ENCODE peak calls at places on chromosome 5, in nine cellular contexts. D is GM12892, Q is H1, V is endothelial cell of umbilical vein, F is spleen, J is HL-60, N is prostate gland, Y is breast epithelium, X is HCT116. U is an unnamed sample.

GRCh38 chr5:82164957-82165698 is 113.0 kb downstream of the RPS23 start:
- DNase-seq in D (no peak), F (no peak), V (no peak), Q (no peak), Y (no peak), N (peak; percentile 24), J (no peak), X (no peak), U (no peak)

GRCh38 chr5:177336112-177336511 is 15.4 kb downstream of the LMAN2 start:
- DNase-seq in Y (no peak), J (no peak), N (no peak), V (peak; percentile 31), D (no peak), F (peak; percentile 78), Q (no peak), X (peak; percentile 24), U (no peak)

GRCh38 chr5:103918668-103919367 is 356.2 kb upstream of the NUDT12 start:
- DNase-seq in Y (no peak), F (no peak), J (no peak), N (no peak), V (no peak), Q (no peak), D (no peak), X (no peak), U (no peak)

GRCh38 chr5:38541174-38541724 is 15.2 kb downstream of the LIFR start:
- DNase-seq in Q (no peak), J (no peak), F (no peak), Y (no peak), N (no peak), D (no peak), V (no peak), X (no peak), U (no peak)

GRCh38 chr5:65102826-65103673 is 334.3 kb downstream of the CWC27 start:
- DNase-seq in N (peak; percentile 49), V (peak; percentile 74), Q (no peak), Y (peak; percentile 54), J (no peak), X (no peak), D (peak; percentile 52), F (peak; percentile 88), U (peak; percentile 50)

GRCh38 chr5:80655231-80655784 is 525 bp upstream of the DHFR start:
- DNase-seq in J (no peak), D (no peak), N (no peak), V (no peak), X (no peak), Y (no peak), Q (no peak), F (no peak), U (no peak)

GRCh38 chr5:146039420-146039819 is 66.0 kb downstream of the PLAC8L1 start:
- DNase-seq in J (peak; percentile 85), X (no peak), D (no peak), N (no peak), F (no peak), Q (no peak), Y (no peak), V (no peak), U (no peak)

GRCh38 chr5:2579126-2579525 is 172.4 kb downstream of the IRX2 start:
- DNase-seq in Q (no peak), V (no peak), N (no peak), Y (no peak), F (no peak), X (no peak), D (no peak), J (no peak), U (no peak)

GRCh38 chr5:15003511-15003920 is 131.9 kb upstream of the ANKH start:
- DNase-seq in N (peak; percentile 74), V (peak; percentile 82), Q (no peak), X (peak; percentile 46), Y (peak; percentile 51), J (peak; percentile 1), D (peak; percentile 22), F (no peak), U (peak; percentile 42)

GRCh38 chr5:73312146-73312871 is 136.3 kb downstream of the FOXD1 start:
- DNase-seq in J (no peak), Y (no peak), X (no peak), N (no peak), F (no peak), V (no peak), D (no peak), Q (no peak), U (no peak)

GRCh38 chr5:180172447-180173197 is 36.4 kb downstream of the RASGEF1C start:
- DNase-seq in F (peak; percentile 67), N (no peak), D (no peak), Q (no peak), Y (no peak), X (no peak), V (no peak), J (no peak), U (no peak)

GRCh38 chr5:127941646-127942045 is 141.9 kb upstream of the SLC12A2 start:
- DNase-seq in X (no peak), D (no peak), Q (no peak), J (no peak), N (peak; percentile 17), F (no peak), Y (no peak), V (no peak), U (no peak)

GRCh38 chr5:30908356-30908755 is 285.1 kb upstream of the CDH6 start:
- DNase-seq in Q (no peak), N (no peak), F (no peak), J (no peak), Y (no peak), D (no peak), X (no peak), V (no peak), U (no peak)

GRCh38 chr5:33761139-33761538 is 130.7 kb downstream of the ADAMTS12 start:
- DNase-seq in Y (no peak), X (no peak), N (no peak), Q (no peak), V (no peak), F (no peak), J (no peak), D (no peak), U (no peak)

GRCh38 chr5:96087939-96088338 is 126.3 kb upstream of the ELL2 start:
- DNase-seq in N (no peak), Y (no peak), X (no peak), Q (no peak), J (no peak), F (no peak), V (no peak), D (no peak), U (no peak)

GRCh38 chr5:36066540-36067210 is at the start of gene UGT3A2:
- DNase-seq in J (no peak), F (no peak), X (no peak), Y (no peak), N (no peak), V (no peak), Q (peak; percentile 86), D (no peak), U (no peak)

GRCh38 chr5:52725065-52725746 is 62.5 kb upstream of the ITGA1 start:
- DNase-seq in Y (no peak), J (peak; percentile 14), N (peak; percentile 6), F (no peak), V (no peak), D (no peak), Q (no peak), X (no peak), U (no peak)

GRCh38 chr5:108222011-108222410 is 159.9 kb downstream of the FBXL17 start:
- DNase-seq in N (no peak), J (no peak), V (no peak), Q (no peak), F (no peak), D (no peak), X (no peak), Y (no peak), U (no peak)

GRCh38 chr5:129652353-129653138 is 95.3 kb upstream of the MINAR2 start:
- DNase-seq in N (no peak), D (no peak), Y (no peak), Q (no peak), V (no peak), J (no peak), X (no peak), F (no peak), U (no peak)

GRCh38 chr5:56432326-56432725 is 199.2 kb upstream of the ANKRD55 start:
- DNase-seq in J (no peak), V (no peak), X (no peak), Y (no peak), Q (no peak), D (no peak), F (no peak), N (no peak), U (no peak)

DNA sequence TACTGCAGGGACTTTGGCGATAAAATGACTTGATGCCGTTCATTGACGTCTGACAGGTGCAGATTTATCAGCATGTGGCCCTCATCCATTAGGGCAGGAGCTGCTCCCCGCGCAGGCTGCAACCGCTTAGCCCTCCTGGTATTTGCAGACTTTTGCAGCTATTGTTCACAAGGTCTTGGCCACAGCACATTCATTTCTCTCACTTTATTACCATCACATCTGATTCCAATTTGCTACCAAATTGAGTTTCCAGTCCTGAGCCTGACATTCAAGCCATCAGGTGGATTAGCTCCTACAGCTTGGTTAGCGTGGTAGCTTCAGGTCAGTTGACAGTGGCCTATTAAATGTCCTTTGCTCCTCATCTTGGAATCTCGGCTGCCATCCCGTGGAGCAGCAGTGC is 299.2 kb downstream of the CD180 start:
- DNase-seq in Y (no peak), V (no peak), N (no peak), Q (no peak), X (no peak), D (no peak), F (no peak), J (no peak), U (no peak)
- TF ChIP-seq POLR2AphosphoS5 in Y (no peak), V (no peak), N (no peak), Q (no peak), X (no peak), D (no peak), F (no peak), J (no peak), U (no peak)

GRCh38 chr5:10307206-10308148 is at the start of gene CMBL:
- DNase-seq in Y (peak; percentile 58), D (peak; percentile 56), V (peak; percentile 65), F (peak; percentile 84), N (peak; percentile 64), X (peak; percentile 46), Q (no peak), J (peak; percentile 51), U (peak; percentile 59)
- TF ChIP-seq POLR2AphosphoS5 in Y (no peak), D (no peak), V (peak; percentile 13), F (peak; percentile 66), N (no peak), X (peak; percentile 49), Q (no peak), J (no peak), U (no peak)

DNA sequence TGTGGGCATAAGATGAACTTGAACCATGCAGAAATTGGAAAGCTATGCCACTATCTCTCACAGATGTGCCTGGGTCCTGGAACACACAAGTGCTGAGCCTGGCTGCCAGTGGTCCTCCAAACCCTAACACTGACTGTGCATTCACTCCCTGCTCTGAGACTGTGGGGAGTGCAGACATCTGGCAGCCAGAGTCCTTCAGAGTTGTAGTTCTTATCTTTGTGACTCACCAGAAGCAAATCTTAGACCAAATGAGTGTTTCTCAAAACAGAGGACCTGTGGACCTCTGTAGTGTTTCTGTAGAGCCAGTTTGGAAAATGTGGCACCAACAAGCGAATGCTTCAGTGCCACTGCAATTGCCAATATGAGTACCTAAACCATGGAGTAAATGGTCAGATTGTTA is 168.9 kb downstream of the GRIA1 start:
- DNase-seq in Q (no peak), F (no peak), Y (no peak), V (no peak), J (no peak), N (no peak), X (no peak), D (no peak), U (no peak)
- TF ChIP-seq POLR2AphosphoS5 in Q (no peak), F (no peak), Y (no peak), V (no peak), J (no peak), N (no peak), X (no peak), D (no peak), U (no peak)

GRCh38 chr5:141010047-141010793 is 41.0 kb upstream of the PCDHB1 start:
- DNase-seq in F (no peak), Q (no peak), Y (no peak), X (no peak), V (no peak), N (no peak), D (no peak), J (no peak), U (no peak)
- TF ChIP-seq POLR2AphosphoS5 in F (no peak), Q (no peak), Y (no peak), X (no peak), V (no peak), N (no peak), D (no peak), J (no peak), U (no peak)

U was measured in GM12891.